ENCODE peak calls at places on chromosomes 1 and 21, in four cellular contexts. C, U, B and L are unnamed samples.

GRCh38 chr1:65467536-65467935 is 47.1 kb downstream of the LEPR start:
- DNase-seq in C (peak), U (peak), B (no peak), L (peak)

GRCh38 chr1:223886516-223886921 is 40.8 kb upstream of the TP53BP2 start:
- DNase-seq in C (no peak), U (peak), B (peak), L (peak)

GRCh38 chr1:22884806-22885559 is 87.7 kb downstream of the LACTBL1 start:
- DNase-seq in C (no peak), U (no peak), B (no peak), L (no peak)

GRCh38 chr1:245520611-245521010 is 365.8 kb downstream of the KIF26B start:
- DNase-seq in C (no peak), U (no peak), B (no peak), L (no peak)

GRCh38 chr1:119702384-119702783 is 9.3 kb upstream of the PHGDH start:
- DNase-seq in C (no peak), U (no peak), B (no peak), L (no peak)

GRCh38 chr1:241551759-241552638 is 19.8 kb downstream of the KMO start:
- DNase-seq in C (no peak), U (no peak), B (no peak), L (no peak)

GRCh38 chr1:41666991-41667631 is 182.6 kb upstream of the EDN2 start:
- DNase-seq in C (no peak), U (no peak), B (peak), L (no peak)

GRCh38 chr1:153447498-153448170 is 12.8 kb downstream of the S100A7 start:
- DNase-seq in C (no peak), U (no peak), B (no peak), L (no peak)

GRCh38 chr1:161052899-161053298 is 7.1 kb upstream of the USF1 start:
- DNase-seq in C (no peak), U (no peak), B (no peak), L (no peak)

GRCh38 chr1:40404670-40405462 is 31.3 kb downstream of the SMAP2 start:
- DNase-seq in C (no peak), U (peak), B (peak), L (peak)

GRCh38 chr1:33241866-33242265 is 14.4 kb upstream of the ZNF362 start:
- DNase-seq in C (no peak), U (no peak), B (no peak), L (no peak)

GRCh38 chr1:178057863-178058576 is 35.9 kb upstream of the RASAL2 start:
- DNase-seq in C (peak), U (no peak), B (no peak), L (no peak)

GRCh38 chr21:21196087-21196486 is 197.9 kb downstream of the NCAM2 start:
- DNase-seq in C (no peak), U (no peak), B (no peak), L (no peak)

GRCh38 chr1:159172599-159173291 is 1.3 kb downstream of the CADM3 start:
- DNase-seq in C (peak), U (no peak), B (no peak), L (no peak)

GRCh38 chr21:39182484-39183271 is 573 bp downstream of the PSMG1 start:
- DNase-seq in C (peak), U (peak), B (no peak), L (peak)

GRCh38 chr1:87392241-87393192 is 63.8 kb downstream of the LMO4 start:
- DNase-seq in C (no peak), U (peak), B (no peak), L (peak)

GRCh38 chr1:180862305-180862704 is 50.4 kb upstream of the KIAA1614 start:
- DNase-seq in C (no peak), U (no peak), B (no peak), L (no peak)

GRCh38 chr1:22739648-22740385 is 29.2 kb downstream of the EPHB2 start:
- DNase-seq in C (no peak), U (peak), B (no peak), L (no peak)

GRCh38 chr1:228210076-228210651 is 2.3 kb downstream of the OBSCN start:
- DNase-seq in C (peak), U (no peak), B (no peak), L (no peak)

GRCh38 chr1:60984066-60984799 is 98.1 kb upstream of the NFIA start:
- DNase-seq in C (no peak), U (no peak), B (no peak), L (no peak)